ENCODE peak calls at places on chromosomes 7 and 10, in nine cellular contexts. P is lung microvascular endothelial cell; Z is suprapubic skin; R is astrocyte of the spinal cord; Q is effector CD4-positive, alpha-beta T cell; X is neuronal stem cell; G is amygdala; O is cardiac fibroblast; D is activated T-cell treated with anti-CD3 and anti-CD28 coated beads for 4 hours. V is an unnamed sample.

GRCh38 chr10:132938472-132939329 is 3.7 kb downstream of the CFAP46 start:
- DNase-seq in O (peak), Z (no peak), Q (no peak), P (peak), X (peak), D (no peak), R (no peak), G (no peak), V (no peak)

GRCh38 chr7:81181066-81181465 is 262.2 kb upstream of the SEMA3C start:
- DNase-seq in D (no peak), G (no peak), R (no peak), Z (no peak), P (no peak), O (no peak), X (no peak), Q (no peak), V (no peak)

GRCh38 chr10:125231116-125231812 is 70.9 kb upstream of the CTBP2 start:
- DNase-seq in X (peak), O (peak), G (no peak), P (peak), Z (no peak), D (no peak), R (peak), Q (no peak), V (no peak)

GRCh38 chr10:62390497-62391176 is 16.5 kb downstream of the ZNF365 start:
- DNase-seq in G (no peak), X (no peak), O (no peak), Q (no peak), Z (no peak), D (no peak), P (no peak), R (peak), V (no peak)

GRCh38 chr7:82362129-82362528 is 81.4 kb downstream of the CACNA2D1 start:
- DNase-seq in P (no peak), D (no peak), X (no peak), Q (no peak), G (no peak), R (peak), Z (no peak), O (peak), V (no peak)

GRCh38 chr10:92755725-92756124 is 66.0 kb downstream of the HHEX start:
- DNase-seq in Q (no peak), Z (no peak), R (no peak), P (peak), X (no peak), G (no peak), O (no peak), D (no peak), V (no peak)

GRCh38 chr10:71077796-71078453 is 134.4 kb upstream of the UNC5B start:
- DNase-seq in X (no peak), Q (no peak), G (no peak), R (no peak), P (no peak), O (no peak), Z (peak), D (no peak), V (no peak)

GRCh38 chr7:155886391-155887173 is 74.3 kb upstream of the SHH start:
- DNase-seq in X (no peak), G (no peak), P (no peak), Q (no peak), D (no peak), Z (peak), R (no peak), O (no peak), V (no peak)

GRCh38 chr10:55750458-55750857 is 610.6 kb downstream of the ZWINT start:
- DNase-seq in X (no peak), R (no peak), Z (no peak), Q (no peak), D (no peak), O (no peak), P (no peak), G (no peak), V (no peak)

GRCh38 chr10:100740476-100741341 is 4.7 kb upstream of the PAX2 start:
- DNase-seq in Q (no peak), Z (no peak), G (no peak), R (no peak), O (no peak), P (no peak), D (no peak), X (no peak), V (no peak)

GRCh38 chr7:139118803-139119485 is 9.4 kb upstream of the ZC3HAV1 start:
- DNase-seq in O (no peak), D (no peak), Z (no peak), P (no peak), G (no peak), R (no peak), X (no peak), Q (no peak), V (no peak)

GRCh38 chr10:99708428-99709010 is 23.4 kb downstream of the COX15 start:
- DNase-seq in Z (no peak), D (no peak), Q (no peak), R (no peak), O (no peak), P (no peak), G (no peak), X (no peak), V (no peak)

GRCh38 chr7:71733108-71733870 is 601.3 kb downstream of the GALNT17 start:
- DNase-seq in O (peak), P (peak), R (peak), Q (peak), D (peak), X (peak), G (peak), Z (peak), V (peak)

GRCh38 chr10:93548376-93549071 is 17.9 kb upstream of the FFAR4 start:
- DNase-seq in Q (no peak), X (no peak), D (no peak), P (no peak), Z (no peak), R (peak), G (no peak), O (no peak), V (no peak)

GRCh38 chr10:71854031-71854430 is 3.0 kb upstream of the PSAP start:
- DNase-seq in O (peak), P (no peak), R (peak), G (peak), D (no peak), X (no peak), Z (no peak), Q (no peak), V (no peak)

GRCh38 chr7:116215550-116215949 is 5.2 kb downstream of the TES start:
- DNase-seq in O (no peak), P (no peak), Z (no peak), G (no peak), R (no peak), X (no peak), D (no peak), Q (no peak), V (no peak)

GRCh38 chr7:158695726-158696452 is 8.7 kb downstream of the NCAPG2 start:
- DNase-seq in Q (peak), X (no peak), D (peak), R (peak), G (peak), P (peak), Z (no peak), O (peak), V (no peak)

GRCh38 chr7:7354674-7355073 is 172.3 kb downstream of the C1GALT1 start:
- DNase-seq in X (no peak), P (no peak), Q (no peak), O (no peak), G (no peak), R (no peak), D (no peak), Z (no peak), V (no peak)

GRCh38 chr10:14838582-14839304 is 637 bp downstream of the HSPA14 start:
- DNase-seq in R (peak), Q (peak), O (peak), X (peak), P (peak), D (no peak), Z (no peak), G (no peak), V (peak)

GRCh38 chr7:139321071-139321745 is 19.9 kb upstream of the FMC1 start:
- DNase-seq in Z (no peak), R (no peak), X (no peak), O (peak), D (no peak), Q (no peak), P (peak), G (no peak), V (no peak)

GRCh38 chr10:27744478-27745379 is 890 bp downstream of the MKX start:
- DNase-seq in Z (no peak), G (no peak), P (peak), O (peak), R (peak), Q (no peak), D (no peak), X (no peak), V (no peak)

GRCh38 chr7:13276977-13277376 is 589.5 kb downstream of the ARL4A start:
- DNase-seq in O (no peak), Q (no peak), R (peak), D (no peak), P (no peak), X (no peak), G (no peak), Z (no peak), V (no peak)

GRCh38 chr10:95350212-95350829 is 59.5 kb upstream of the PDLIM1 start:
- DNase-seq in Q (no peak), Z (no peak), R (no peak), X (no peak), D (no peak), O (peak), G (no peak), P (no peak), V (no peak)

GRCh38 chr10:2023687-2024086 is 286.4 kb upstream of the ADARB2 start:
- DNase-seq in Q (no peak), O (no peak), P (no peak), Z (no peak), X (no peak), G (no peak), D (no peak), R (no peak), V (no peak)

GRCh38 chr10:32949221-32949678 is 8.8 kb downstream of the ITGB1 start:
- DNase-seq in Z (no peak), R (no peak), G (no peak), D (no peak), X (no peak), P (no peak), O (no peak), Q (no peak), V (no peak)

GRCh38 chr7:90172624-90173023 is 18.4 kb downstream of the STEAP1 start:
- DNase-seq in Z (no peak), G (no peak), Q (no peak), X (no peak), R (no peak), O (no peak), D (no peak), P (no peak), V (no peak)

GRCh38 chr7:80218723-80219122 is 84.1 kb downstream of the GNAI1 start:
- DNase-seq in D (no peak), X (no peak), R (peak), G (no peak), Z (no peak), O (peak), P (peak), Q (no peak), V (no peak)

GRCh38 chr7:65269150-65269856 is 104.4 kb upstream of the ZNF92 start:
- DNase-seq in Q (no peak), G (no peak), P (peak), O (peak), Z (no peak), D (no peak), R (peak), X (peak), V (no peak)

GRCh38 chr10:65751218-65751617 is 1174.6 kb upstream of the LRRTM3 start:
- DNase-seq in R (no peak), Q (no peak), G (no peak), D (no peak), P (no peak), O (no peak), Z (no peak), X (no peak), V (no peak)

GRCh38 chr7:21912305-21912704 is 33.4 kb downstream of the CDCA7L start:
- DNase-seq in O (peak), P (no peak), Q (no peak), X (no peak), R (peak), G (peak), D (no peak), Z (no peak), V (no peak)

GRCh38 chr7:157235357-157236018 is 96.8 kb downstream of the UBE3C start:
- DNase-seq in Q (no peak), X (no peak), Z (no peak), R (peak), O (no peak), P (no peak), D (no peak), G (no peak), V (no peak)

GRCh38 chr7:112707655-112708054 is 82.5 kb downstream of the TMEM168 start:
- DNase-seq in P (no peak), Q (no peak), X (no peak), O (no peak), Z (no peak), R (no peak), G (no peak), D (no peak), V (no peak)

GRCh38 chr7:148277042-148277660 is 313.4 kb upstream of the C7orf33 start:
- DNase-seq in X (no peak), O (no peak), Z (no peak), Q (no peak), P (no peak), D (no peak), G (no peak), R (no peak), V (no peak)

GRCh38 chr7:26534649-26535482 is 243.2 kb downstream of the SNX10 start:
- DNase-seq in X (no peak), O (no peak), Q (no peak), G (no peak), P (peak), Z (no peak), R (no peak), D (no peak), V (no peak)

GRCh38 chr10:82150123-82150900 is 275.3 kb downstream of the NRG3 start:
- DNase-seq in R (no peak), P (peak), X (peak), O (peak), G (no peak), D (no peak), Z (no peak), Q (no peak), V (no peak)